ENCODE peak calls at places on chromosomes 11 and 22, in six cellular contexts. Y, U, Q, E, V and P are unnamed samples.

GRCh38 chr11:45142241-45142885 is 4.1 kb upstream of the PRDM11 start:
- DNase-seq in Y (no peak), U (no peak), Q (no peak), E (peak; percentile 16), V (no peak), P (no peak)

GRCh38 chr11:92298238-92298565 is 73.6 kb downstream of the FAT3 start:
- DNase-seq in Y (no peak), U (peak; percentile 77), Q (no peak), E (no peak), V (no peak), P (no peak)

GRCh38 chr11:130894322-130895025 is 21.8 kb downstream of the SNX19 start:
- DNase-seq in Y (peak; percentile 91), U (peak; percentile 61), Q (peak; percentile 47), E (peak; percentile 83), V (peak; percentile 60), P (peak; percentile 86)

GRCh38 chr11:117171648-117172051 is 6.9 kb upstream of the SIDT2 start:
- DNase-seq in Y (no peak), U (no peak), Q (no peak), E (peak; percentile 12), V (no peak), P (no peak)

GRCh38 chr11:78313181-78313788 is 104.3 kb downstream of the GAB2 start:
- DNase-seq in Y (peak; percentile 77), U (no peak), Q (no peak), E (peak; percentile 89), V (no peak), P (peak; percentile 45)

GRCh38 chr11:12235945-12236743 is 125.8 kb downstream of the MICAL2 start:
- DNase-seq in Y (peak; percentile 74), U (peak; percentile 77), Q (peak; percentile 11), E (peak; percentile 80), V (peak; percentile 75), P (peak; percentile 62)

GRCh38 chr11:125404136-125404810 is 91.8 kb downstream of the FEZ1 start:
- DNase-seq in Y (no peak), U (no peak), Q (no peak), E (no peak), V (no peak), P (no peak)

GRCh38 chr11:70526116-70527045 is 128.1 kb downstream of the CTTN start:
- DNase-seq in Y (no peak), U (no peak), Q (no peak), E (no peak), V (no peak), P (no peak)

GRCh38 chr11:369336-370018 is at the start of gene B4GALNT4:
- DNase-seq in Y (peak; percentile 69), U (peak; percentile 51), Q (no peak), E (no peak), V (no peak), P (peak; percentile 80)

GRCh38 chr11:129141748-129142475 is 50.2 kb downstream of the ARHGAP32 start:
- DNase-seq in Y (peak; percentile 11), U (no peak), Q (no peak), E (peak; percentile 26), V (peak; percentile 50), P (no peak)

GRCh38 chr22:24028533-24028932 is 17.4 kb downstream of the CABIN1 start:
- DNase-seq in Y (no peak), U (no peak), Q (no peak), E (no peak), V (no peak), P (no peak)

GRCh38 chr22:46665151-46665695 is 45.0 kb downstream of the GRAMD4 start:
- DNase-seq in Y (no peak), U (no peak), Q (no peak), E (no peak), V (no peak), P (no peak)

GRCh38 chr11:28491431-28491830 is 383.2 kb downstream of the METTL15 start:
- DNase-seq in Y (no peak), U (no peak), Q (no peak), E (peak; percentile 9), V (no peak), P (no peak)

GRCh38 chr11:8018742-8019631 is 31.9 kb downstream of the EIF3F start:
- DNase-seq in Y (peak; percentile 79), U (peak; percentile 47), Q (peak; percentile 25), E (peak; percentile 65), V (no peak), P (peak; percentile 75)

GRCh38 chr22:33470456-33470855 is 412.3 kb upstream of the SYN3 start:
- DNase-seq in Y (no peak), U (no peak), Q (no peak), E (no peak), V (no peak), P (no peak)

GRCh38 chr11:3942160-3942955 is 86.9 kb downstream of the STIM1 start:
- DNase-seq in Y (no peak), U (no peak), Q (no peak), E (no peak), V (no peak), P (no peak)

GRCh38 chr11:1748467-1749019 is 1.9 kb downstream of the IFITM10 start:
- DNase-seq in Y (no peak), U (no peak), Q (no peak), E (no peak), V (no peak), P (no peak)